ENCODE peak calls at places on chromosome 2, in eight cellular contexts. One of them, this sample, is unnamed.

GRCh38 chr2:117812443-117812842 is 2.0 kb upstream of the DDX18 start:
- DNase-seq in A673: no peak
- DNase-seq in left ventricle myocardium inferior: no peak
- DNase-seq in LoVo: no peak
- DNase-seq in EL: no peak
- DNase-seq in A549: no peak
- DNase-seq in cardiac septum: no peak
- DNase-seq in HS-27A: no peak
- DNase-seq in this sample: no peak

GRCh38 chr2:207884127-207884526 is 114.4 kb upstream of the FZD5 start:
- DNase-seq in left ventricle myocardium inferior: no peak
- DNase-seq in A549: no peak
- DNase-seq in EL: no peak
- DNase-seq in A673: no peak
- DNase-seq in HS-27A: no peak
- DNase-seq in cardiac septum: no peak
- DNase-seq in LoVo: no peak
- DNase-seq in this sample: no peak

GRCh38 chr2:3672861-3673670 is 15.1 kb downstream of the ALLC start:
- DNase-seq in HS-27A: no peak
- DNase-seq in cardiac septum: no peak
- DNase-seq in A673: no peak
- DNase-seq in left ventricle myocardium inferior: no peak
- DNase-seq in A549: no peak
- DNase-seq in LoVo: no peak
- DNase-seq in EL: no peak
- DNase-seq in this sample: no peak

GRCh38 chr2:122072666-122073065 is 317.2 kb downstream of the TSN start:
- DNase-seq in LoVo: no peak
- DNase-seq in A549: no peak
- DNase-seq in left ventricle myocardium inferior: no peak
- DNase-seq in EL: peak
- DNase-seq in A673: no peak
- DNase-seq in HS-27A: no peak
- DNase-seq in cardiac septum: no peak
- DNase-seq in this sample: no peak

GRCh38 chr2:12320027-12320734 is 396.6 kb upstream of the TRIB2 start:
- DNase-seq in cardiac septum: no peak
- DNase-seq in A673: no peak
- DNase-seq in A549: no peak
- DNase-seq in EL: no peak
- DNase-seq in LoVo: no peak
- DNase-seq in left ventricle myocardium inferior: no peak
- DNase-seq in HS-27A: no peak
- DNase-seq in this sample: no peak

GRCh38 chr2:70007151-70007550 is 45.7 kb upstream of the ASPRV1 start:
- DNase-seq in A549: no peak
- DNase-seq in A673: no peak
- DNase-seq in left ventricle myocardium inferior: no peak
- DNase-seq in EL: no peak
- DNase-seq in cardiac septum: no peak
- DNase-seq in LoVo: no peak
- DNase-seq in HS-27A: no peak
- DNase-seq in this sample: no peak

GRCh38 chr2:47211497-47212011 is 56.4 kb upstream of the STPG4 start:
- DNase-seq in A549: no peak
- DNase-seq in A673: no peak
- DNase-seq in left ventricle myocardium inferior: no peak
- DNase-seq in HS-27A: no peak
- DNase-seq in cardiac septum: no peak
- DNase-seq in LoVo: no peak
- DNase-seq in EL: no peak
- DNase-seq in this sample: no peak

GRCh38 chr2:107529146-107529545 is 297.5 kb upstream of the RGPD4 start:
- DNase-seq in HS-27A: no peak
- DNase-seq in left ventricle myocardium inferior: peak
- DNase-seq in EL: no peak
- DNase-seq in A549: no peak
- DNase-seq in LoVo: no peak
- DNase-seq in A673: no peak
- DNase-seq in cardiac septum: no peak
- DNase-seq in this sample: no peak

GRCh38 chr2:85390941-85391669 is 19.1 kb downstream of the CAPG start:
- DNase-seq in cardiac septum: no peak
- DNase-seq in LoVo: no peak
- DNase-seq in A549: peak
- DNase-seq in EL: peak
- DNase-seq in HS-27A: no peak
- DNase-seq in left ventricle myocardium inferior: peak
- DNase-seq in A673: peak
- DNase-seq in this sample: peak

GRCh38 chr2:233037078-233037477 is 4.6 kb downstream of the NEU2 start:
- DNase-seq in EL: peak
- DNase-seq in cardiac septum: no peak
- DNase-seq in HS-27A: no peak
- DNase-seq in A673: no peak
- DNase-seq in left ventricle myocardium inferior: no peak
- DNase-seq in LoVo: no peak
- DNase-seq in A549: no peak
- DNase-seq in this sample: no peak

GRCh38 chr2:66494708-66495107 is 59.8 kb downstream of the MEIS1 start:
- DNase-seq in left ventricle myocardium inferior: no peak
- DNase-seq in EL: peak
- DNase-seq in A673: no peak
- DNase-seq in LoVo: no peak
- DNase-seq in HS-27A: no peak
- DNase-seq in cardiac septum: no peak
- DNase-seq in A549: peak
- DNase-seq in this sample: peak

GRCh38 chr2:25362564-25363145 is 20.9 kb upstream of the DNMT3A start:
- DNase-seq in HS-27A: no peak
- DNase-seq in LoVo: peak
- DNase-seq in A673: no peak
- DNase-seq in EL: peak
- DNase-seq in A549: no peak
- DNase-seq in left ventricle myocardium inferior: no peak
- DNase-seq in cardiac septum: peak
- DNase-seq in this sample: peak

This sample was measured in sigmoid colon.